ENCODE peak calls at places on chromosome 16, in ten cellular contexts. T, J, I, D, M, L, U, A, N and Z are unnamed samples.

GRCh38 chr16:56910654-56911539 is 21.0 kb upstream of the HERPUD1 start:
- DNase-seq in T (no peak), J (no peak), I (no peak), D (peak), M (peak), L (peak), U (peak), A (peak), N (peak), Z (no peak)

GRCh38 chr16:89408315-89408714 is 82.0 kb downstream of the ANKRD11 start:
- DNase-seq in T (no peak), J (no peak), I (peak), D (peak), M (no peak), L (no peak), U (no peak), A (no peak), N (no peak), Z (no peak)

GRCh38 chr16:75116081-75116910 is at the start of gene LDHD:
- DNase-seq in T (no peak), J (no peak), I (peak), D (peak), M (peak), L (peak), U (peak), A (no peak), N (no peak), Z (peak)

GRCh38 chr16:83110221-83110768 is 483.5 kb downstream of the CDH13 start:
- DNase-seq in T (no peak), J (no peak), I (no peak), D (no peak), M (no peak), L (no peak), U (no peak), A (peak), N (no peak), Z (no peak)

GRCh38 chr16:75250809-75251279 is 580 bp downstream of the BCAR1 start:
- DNase-seq in T (peak), J (no peak), I (peak), D (peak), M (no peak), L (no peak), U (no peak), A (no peak), N (peak), Z (peak)

GRCh38 chr16:17026600-17027242 is 444.0 kb downstream of the XYLT1 start:
- DNase-seq in T (peak), J (no peak), I (no peak), D (no peak), M (no peak), L (no peak), U (no peak), A (no peak), N (no peak), Z (no peak)

GRCh38 chr16:14196011-14196410 is 124.9 kb downstream of the MRTFB start:
- DNase-seq in T (no peak), J (no peak), I (no peak), D (no peak), M (peak), L (peak), U (peak), A (no peak), N (peak), Z (no peak)

GRCh38 chr16:85989863-85990643 is 91.1 kb downstream of the IRF8 start:
- DNase-seq in T (no peak), J (no peak), I (no peak), D (no peak), M (no peak), L (no peak), U (no peak), A (no peak), N (no peak), Z (no peak)

GRCh38 chr16:47139561-47140185 is 4.1 kb downstream of the NETO2 start:
- DNase-seq in T (no peak), J (no peak), I (no peak), D (no peak), M (peak), L (no peak), U (peak), A (no peak), N (peak), Z (no peak)

GRCh38 chr16:21083729-21084268 is 66.8 kb downstream of the DNAH3 start:
- DNase-seq in T (peak), J (no peak), I (no peak), D (peak), M (peak), L (peak), U (peak), A (no peak), N (peak), Z (peak)

GRCh38 chr16:53922805-53923645 is 219.1 kb downstream of the FTO start:
- DNase-seq in T (no peak), J (no peak), I (no peak), D (no peak), M (no peak), L (no peak), U (no peak), A (no peak), N (peak), Z (no peak)

GRCh38 chr16:65781363-65781762 is 585.1 kb upstream of the CDH5 start:
- DNase-seq in T (no peak), J (no peak), I (no peak), D (no peak), M (no peak), L (peak), U (no peak), A (no peak), N (no peak), Z (no peak)

GRCh38 chr16:180101-180920 is at the start of gene HBQ1:
- DNase-seq in T (peak), J (no peak), I (peak), D (no peak), M (no peak), L (no peak), U (peak), A (no peak), N (peak), Z (peak)

GRCh38 chr16:30185683-30186421 is 2.5 kb downstream of the CORO1A start:
- DNase-seq in T (peak), J (no peak), I (peak), D (peak), M (no peak), L (no peak), U (peak), A (no peak), N (no peak), Z (no peak)

GRCh38 chr16:27385398-27385797 is 16.6 kb upstream of the IL21R start:
- DNase-seq in T (peak), J (no peak), I (no peak), D (no peak), M (no peak), L (no peak), U (no peak), A (no peak), N (no peak), Z (peak)

GRCh38 chr16:82295306-82296201 is 125.5 kb upstream of the MPHOSPH6 start:
- DNase-seq in T (no peak), J (no peak), I (no peak), D (no peak), M (no peak), L (no peak), U (no peak), A (no peak), N (no peak), Z (no peak)

GRCh38 chr16:54281535-54282201 is 4.9 kb downstream of the IRX3 start:
- DNase-seq in T (no peak), J (no peak), I (peak), D (no peak), M (no peak), L (no peak), U (no peak), A (no peak), N (no peak), Z (no peak)

GRCh38 chr16:79563919-79564318 is 36.6 kb downstream of the MAF start:
- DNase-seq in T (no peak), J (no peak), I (no peak), D (no peak), M (no peak), L (no peak), U (no peak), A (no peak), N (no peak), Z (peak)

GRCh38 chr16:56649271-56649670 is 2.4 kb upstream of the MT1B start:
- DNase-seq in T (no peak), J (no peak), I (no peak), D (no peak), M (no peak), L (no peak), U (no peak), A (no peak), N (no peak), Z (no peak)

GRCh38 chr16:48091077-48091476 is 64.7 kb downstream of the ABCC12 start:
- DNase-seq in T (no peak), J (no peak), I (no peak), D (no peak), M (no peak), L (no peak), U (no peak), A (no peak), N (no peak), Z (no peak)

GRCh38 chr16:27217256-27217655 is 13.9 kb downstream of the KDM8 start:
- DNase-seq in T (no peak), J (no peak), I (no peak), D (no peak), M (peak), L (peak), U (peak), A (no peak), N (no peak), Z (peak)

GRCh38 chr16:11296351-11296705 is 15.2 kb upstream of the PRM1 start:
- DNase-seq in T (no peak), J (no peak), I (no peak), D (no peak), M (no peak), L (no peak), U (no peak), A (no peak), N (no peak), Z (no peak)

GRCh38 chr16:12395266-12395665 is 408.4 kb downstream of the CPPED1 start:
- DNase-seq in T (no peak), J (no peak), I (no peak), D (peak), M (peak), L (peak), U (no peak), A (no peak), N (no peak), Z (no peak)

GRCh38 chr16:832652-833336 is 32.3 kb upstream of the GNG13 start:
- DNase-seq in T (no peak), J (no peak), I (no peak), D (no peak), M (no peak), L (no peak), U (no peak), A (no peak), N (no peak), Z (no peak)

GRCh38 chr16:5386989-5387388 is 289.4 kb upstream of the EEF2KMT start:
- DNase-seq in T (no peak), J (no peak), I (no peak), D (no peak), M (no peak), L (no peak), U (no peak), A (no peak), N (no peak), Z (no peak)

GRCh38 chr16:49617710-49618330 is 238.1 kb downstream of the ZNF423 start:
- DNase-seq in T (no peak), J (no peak), I (no peak), D (no peak), M (no peak), L (no peak), U (no peak), A (no peak), N (no peak), Z (no peak)

GRCh38 chr16:58348986-58349385 is 43.3 kb upstream of the GINS3 start:
- DNase-seq in T (no peak), J (no peak), I (no peak), D (no peak), M (peak), L (no peak), U (no peak), A (no peak), N (no peak), Z (peak)

GRCh38 chr16:50469744-50470301 is 78.4 kb upstream of the NKD1 start:
- DNase-seq in T (no peak), J (no peak), I (no peak), D (peak), M (no peak), L (no peak), U (no peak), A (no peak), N (no peak), Z (no peak)

GRCh38 chr16:51951668-51952298 is 595.2 kb downstream of the TOX3 start:
- DNase-seq in T (no peak), J (no peak), I (peak), D (peak), M (no peak), L (no peak), U (no peak), A (no peak), N (no peak), Z (no peak)

GRCh38 chr16:69930117-69930776 is 20.9 kb upstream of the CLEC18A start:
- DNase-seq in T (peak), J (no peak), I (peak), D (peak), M (peak), L (peak), U (peak), A (no peak), N (peak), Z (peak)

GRCh38 chr16:81864646-81865382 is 85.7 kb downstream of the PLCG2 start:
- DNase-seq in T (no peak), J (no peak), I (no peak), D (no peak), M (no peak), L (no peak), U (no peak), A (no peak), N (no peak), Z (no peak)

GRCh38 chr16:48350716-48351115 is 34.5 kb downstream of the SIAH1 start:
- DNase-seq in T (peak), J (no peak), I (no peak), D (no peak), M (no peak), L (no peak), U (no peak), A (no peak), N (no peak), Z (no peak)